ENCODE peak calls at places on chromosomes 12 and 14, in ten cellular contexts. One of them, this sample, is unnamed.

GRCh38 chr14:96245710-96246534 is 10.1 kb upstream of the BDKRB1 start:
- DNase-seq in SK-N-MC: no peak
- DNase-seq in aorta: no peak
- DNase-seq in astrocyte: peak
- DNase-seq in psoas muscle: no peak
- DNase-seq in CD8-positive, alpha-beta memory T cell: no peak
- DNase-seq in GM23338: no peak
- DNase-seq in prostate gland: no peak
- DNase-seq in HCT116: no peak
- DNase-seq in cardiac fibroblast: no peak
- DNase-seq in this sample: no peak

GRCh38 chr14:90541076-90541634 is 144.3 kb downstream of the CALM1 start:
- DNase-seq in SK-N-MC: no peak
- DNase-seq in aorta: peak
- DNase-seq in astrocyte: no peak
- DNase-seq in psoas muscle: no peak
- DNase-seq in CD8-positive, alpha-beta memory T cell: no peak
- DNase-seq in GM23338: no peak
- DNase-seq in prostate gland: no peak
- DNase-seq in HCT116: no peak
- DNase-seq in cardiac fibroblast: no peak
- DNase-seq in this sample: no peak

GRCh38 chr12:10615532-10615931 is 2.1 kb upstream of the MAGOHB start:
- DNase-seq in SK-N-MC: no peak
- DNase-seq in aorta: no peak
- DNase-seq in astrocyte: no peak
- DNase-seq in psoas muscle: no peak
- DNase-seq in CD8-positive, alpha-beta memory T cell: no peak
- DNase-seq in GM23338: peak
- DNase-seq in prostate gland: no peak
- DNase-seq in HCT116: no peak
- DNase-seq in cardiac fibroblast: no peak
- DNase-seq in this sample: no peak

GRCh38 chr14:64515053-64515452 is 10.5 kb downstream of the ZBTB1 start:
- DNase-seq in SK-N-MC: no peak
- DNase-seq in aorta: no peak
- DNase-seq in astrocyte: no peak
- DNase-seq in psoas muscle: no peak
- DNase-seq in CD8-positive, alpha-beta memory T cell: no peak
- DNase-seq in GM23338: no peak
- DNase-seq in prostate gland: peak
- DNase-seq in HCT116: no peak
- DNase-seq in cardiac fibroblast: no peak
- DNase-seq in this sample: no peak

GRCh38 chr14:77151918-77152588 is 10.5 kb upstream of the ZDHHC22 start:
- DNase-seq in SK-N-MC: no peak
- DNase-seq in aorta: no peak
- DNase-seq in astrocyte: peak
- DNase-seq in psoas muscle: no peak
- DNase-seq in CD8-positive, alpha-beta memory T cell: no peak
- DNase-seq in GM23338: peak
- DNase-seq in prostate gland: no peak
- DNase-seq in HCT116: peak
- DNase-seq in cardiac fibroblast: peak
- DNase-seq in this sample: peak

GRCh38 chr12:32039341-32039740 is 67.3 kb upstream of the BICD1 start:
- DNase-seq in SK-N-MC: no peak
- DNase-seq in aorta: no peak
- DNase-seq in astrocyte: no peak
- DNase-seq in psoas muscle: no peak
- DNase-seq in CD8-positive, alpha-beta memory T cell: no peak
- DNase-seq in GM23338: no peak
- DNase-seq in prostate gland: no peak
- DNase-seq in HCT116: no peak
- DNase-seq in cardiac fibroblast: peak
- DNase-seq in this sample: no peak

GRCh38 chr12:82832091-82832490 is 145.4 kb downstream of the TMTC2 start:
- DNase-seq in SK-N-MC: no peak
- DNase-seq in aorta: no peak
- DNase-seq in astrocyte: no peak
- DNase-seq in psoas muscle: no peak
- DNase-seq in CD8-positive, alpha-beta memory T cell: no peak
- DNase-seq in GM23338: no peak
- DNase-seq in prostate gland: no peak
- DNase-seq in HCT116: no peak
- DNase-seq in cardiac fibroblast: no peak
- DNase-seq in this sample: no peak

GRCh38 chr12:111405856-111406473 is at the start of gene SH2B3:
- DNase-seq in SK-N-MC: no peak
- DNase-seq in aorta: peak
- DNase-seq in astrocyte: no peak
- DNase-seq in psoas muscle: peak
- DNase-seq in CD8-positive, alpha-beta memory T cell: peak
- DNase-seq in GM23338: no peak
- DNase-seq in prostate gland: no peak
- DNase-seq in HCT116: no peak
- DNase-seq in cardiac fibroblast: no peak
- DNase-seq in this sample: no peak

GRCh38 chr14:92513966-92514843 is 624 bp downstream of the RIN3 start:
- DNase-seq in SK-N-MC: no peak
- DNase-seq in aorta: peak
- DNase-seq in astrocyte: peak
- DNase-seq in psoas muscle: no peak
- DNase-seq in CD8-positive, alpha-beta memory T cell: peak
- DNase-seq in GM23338: peak
- DNase-seq in prostate gland: no peak
- DNase-seq in HCT116: no peak
- DNase-seq in cardiac fibroblast: peak
- DNase-seq in this sample: no peak

GRCh38 chr14:89299587-89299986 is 117.4 kb downstream of the FOXN3 start:
- DNase-seq in SK-N-MC: no peak
- DNase-seq in aorta: no peak
- DNase-seq in astrocyte: no peak
- DNase-seq in psoas muscle: no peak
- DNase-seq in CD8-positive, alpha-beta memory T cell: no peak
- DNase-seq in GM23338: no peak
- DNase-seq in prostate gland: no peak
- DNase-seq in HCT116: no peak
- DNase-seq in cardiac fibroblast: no peak
- DNase-seq in this sample: no peak

GRCh38 chr14:89307409-89307808 is 109.6 kb downstream of the FOXN3 start:
- DNase-seq in SK-N-MC: no peak
- DNase-seq in aorta: no peak
- DNase-seq in astrocyte: no peak
- DNase-seq in psoas muscle: no peak
- DNase-seq in CD8-positive, alpha-beta memory T cell: no peak
- DNase-seq in GM23338: no peak
- DNase-seq in prostate gland: no peak
- DNase-seq in HCT116: no peak
- DNase-seq in cardiac fibroblast: no peak
- DNase-seq in this sample: no peak

GRCh38 chr14:89302396-89302950 is 114.6 kb downstream of the FOXN3 start:
- DNase-seq in SK-N-MC: no peak
- DNase-seq in aorta: no peak
- DNase-seq in astrocyte: no peak
- DNase-seq in psoas muscle: no peak
- DNase-seq in CD8-positive, alpha-beta memory T cell: no peak
- DNase-seq in GM23338: no peak
- DNase-seq in prostate gland: no peak
- DNase-seq in HCT116: peak
- DNase-seq in cardiac fibroblast: no peak
- DNase-seq in this sample: no peak

GRCh38 chr14:89304972-89305703 is 111.9 kb downstream of the FOXN3 start:
- DNase-seq in SK-N-MC: peak
- DNase-seq in aorta: peak
- DNase-seq in astrocyte: peak
- DNase-seq in psoas muscle: peak
- DNase-seq in CD8-positive, alpha-beta memory T cell: no peak
- DNase-seq in GM23338: no peak
- DNase-seq in prostate gland: peak
- DNase-seq in HCT116: no peak
- DNase-seq in cardiac fibroblast: peak
- DNase-seq in this sample: no peak

DNA sequence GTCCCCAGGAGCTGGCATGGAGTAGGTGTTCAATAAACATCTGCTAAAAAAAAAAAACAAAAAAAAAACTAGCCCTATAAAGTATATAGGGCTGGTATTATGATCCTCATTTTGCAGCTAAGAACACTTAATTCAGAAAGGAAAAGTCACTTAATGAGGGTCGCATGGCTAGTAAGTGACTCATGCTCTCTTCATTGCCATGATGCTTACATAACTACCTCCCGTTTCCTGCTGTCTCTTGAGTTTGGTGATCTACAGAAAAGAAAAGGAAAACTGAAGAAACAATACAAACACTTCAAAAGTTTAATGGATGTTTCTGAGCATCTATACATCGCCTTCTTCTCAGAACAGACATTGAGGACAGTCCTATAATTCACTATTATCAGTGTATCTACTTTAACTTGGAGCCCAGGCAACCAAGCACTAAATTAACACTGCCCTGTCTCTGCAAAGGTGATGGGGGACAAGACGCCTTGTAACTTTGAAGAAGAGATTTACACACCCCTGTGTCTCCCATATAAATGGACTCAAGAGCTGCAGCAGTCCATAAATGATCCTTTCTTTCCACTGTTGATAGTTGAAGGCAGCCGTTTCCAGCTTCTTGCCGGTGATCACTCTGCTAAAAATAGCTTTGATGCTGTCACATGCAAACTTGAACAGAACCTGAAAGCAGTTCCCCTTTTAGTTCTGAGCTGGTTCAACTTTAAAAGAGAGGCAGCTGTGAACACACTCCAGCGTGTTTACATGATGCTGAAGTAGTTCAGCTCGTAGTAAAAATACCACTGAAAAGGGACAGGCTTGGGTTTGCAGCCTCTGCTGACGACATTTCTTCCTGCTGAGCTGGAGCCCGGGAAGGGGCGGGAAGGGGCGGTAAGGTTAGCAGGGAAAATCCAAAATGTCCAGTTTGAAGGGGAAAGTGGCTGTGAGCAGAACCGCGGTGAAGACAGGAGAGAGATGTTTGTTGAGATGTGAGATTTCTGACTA is 113.3 kb downstream of the FOXN3 start:
- DNase-seq in SK-N-MC: no peak
- DNase-seq in aorta: peak
- DNase-seq in astrocyte: peak
- DNase-seq in psoas muscle: peak
- DNase-seq in CD8-positive, alpha-beta memory T cell: no peak
- DNase-seq in GM23338: no peak
- DNase-seq in prostate gland: peak
- DNase-seq in HCT116: no peak
- DNase-seq in cardiac fibroblast: peak
- DNase-seq in this sample: peak
- H3K4me3 ChIP-seq in SK-N-MC: no peak
- H3K4me3 ChIP-seq in aorta: no peak
- H3K4me3 ChIP-seq in astrocyte: peak
- H3K4me3 ChIP-seq in psoas muscle: peak
- H3K4me3 ChIP-seq in CD8-positive, alpha-beta memory T cell: no peak
- H3K4me3 ChIP-seq in GM23338: no peak
- H3K4me3 ChIP-seq in prostate gland: no peak
- H3K4me3 ChIP-seq in HCT116: no peak
- H3K4me3 ChIP-seq in cardiac fibroblast: peak
- H3K4me3 ChIP-seq in this sample: peak

GRCh38 chr14:52413729-52414453 is 99.8 kb downstream of the PTGER2 start:
- DNase-seq in SK-N-MC: no peak
- DNase-seq in aorta: no peak
- DNase-seq in astrocyte: no peak
- DNase-seq in psoas muscle: no peak
- DNase-seq in CD8-positive, alpha-beta memory T cell: no peak
- DNase-seq in GM23338: no peak
- DNase-seq in prostate gland: no peak
- DNase-seq in HCT116: no peak
- DNase-seq in cardiac fibroblast: peak
- DNase-seq in this sample: no peak
- H3K4me3 ChIP-seq in SK-N-MC: no peak
- H3K4me3 ChIP-seq in aorta: no peak
- H3K4me3 ChIP-seq in astrocyte: no peak
- H3K4me3 ChIP-seq in psoas muscle: no peak
- H3K4me3 ChIP-seq in CD8-positive, alpha-beta memory T cell: no peak
- H3K4me3 ChIP-seq in GM23338: no peak
- H3K4me3 ChIP-seq in prostate gland: no peak
- H3K4me3 ChIP-seq in HCT116: no peak
- H3K4me3 ChIP-seq in cardiac fibroblast: no peak
- H3K4me3 ChIP-seq in this sample: peak

DNA sequence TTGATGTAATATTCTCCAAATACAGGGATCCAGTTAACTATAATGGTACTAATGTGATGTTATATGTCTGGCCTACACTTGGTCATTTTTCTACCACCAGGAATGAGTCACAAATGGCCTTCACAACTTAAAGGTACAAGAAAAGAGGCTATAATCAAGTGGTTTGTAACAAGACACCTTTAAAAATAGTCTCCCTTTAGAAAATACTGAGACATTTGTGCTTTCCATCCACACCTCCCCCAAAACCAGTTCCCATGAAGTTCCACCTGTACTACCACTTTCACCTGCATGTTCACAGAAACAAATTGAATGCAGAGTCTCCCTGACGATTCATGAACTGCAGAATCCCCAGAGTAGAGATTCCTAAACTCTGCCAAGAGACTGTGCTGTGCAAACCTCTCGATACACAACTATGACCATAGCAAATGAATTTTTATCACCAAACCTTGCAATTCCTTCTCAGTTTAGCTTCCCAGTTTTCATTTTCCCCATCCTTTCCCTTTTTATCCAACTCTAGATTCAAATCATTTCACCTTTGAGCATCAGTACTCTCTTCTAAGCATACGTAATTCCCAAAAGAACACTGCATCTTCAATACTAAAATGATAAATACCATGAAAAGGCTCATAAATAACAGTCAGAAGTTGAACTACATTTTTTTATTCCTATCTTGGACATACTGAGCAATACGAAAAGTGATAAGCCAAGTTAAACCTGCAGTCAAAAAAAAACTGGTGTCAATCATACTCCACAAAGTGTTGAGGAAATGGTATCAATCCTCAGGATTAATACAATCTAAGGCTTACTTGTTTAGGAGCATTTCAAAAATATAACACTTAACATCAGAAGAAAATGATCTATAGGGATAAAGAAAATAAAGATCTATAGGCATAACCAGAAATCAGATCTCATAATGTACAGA is 5.8 kb downstream of the BTG1 start:
- DNase-seq in SK-N-MC: no peak
- DNase-seq in aorta: no peak
- DNase-seq in astrocyte: peak
- DNase-seq in psoas muscle: no peak
- DNase-seq in CD8-positive, alpha-beta memory T cell: no peak
- DNase-seq in GM23338: peak
- DNase-seq in prostate gland: no peak
- DNase-seq in HCT116: no peak
- DNase-seq in cardiac fibroblast: no peak
- DNase-seq in this sample: no peak
- H3K4me3 ChIP-seq in SK-N-MC: peak
- H3K4me3 ChIP-seq in aorta: peak
- H3K4me3 ChIP-seq in astrocyte: peak
- H3K4me3 ChIP-seq in psoas muscle: peak
- H3K4me3 ChIP-seq in CD8-positive, alpha-beta memory T cell: peak
- H3K4me3 ChIP-seq in GM23338: peak
- H3K4me3 ChIP-seq in prostate gland: peak
- H3K4me3 ChIP-seq in HCT116: no peak
- H3K4me3 ChIP-seq in cardiac fibroblast: peak
- H3K4me3 ChIP-seq in this sample: peak

DNA sequence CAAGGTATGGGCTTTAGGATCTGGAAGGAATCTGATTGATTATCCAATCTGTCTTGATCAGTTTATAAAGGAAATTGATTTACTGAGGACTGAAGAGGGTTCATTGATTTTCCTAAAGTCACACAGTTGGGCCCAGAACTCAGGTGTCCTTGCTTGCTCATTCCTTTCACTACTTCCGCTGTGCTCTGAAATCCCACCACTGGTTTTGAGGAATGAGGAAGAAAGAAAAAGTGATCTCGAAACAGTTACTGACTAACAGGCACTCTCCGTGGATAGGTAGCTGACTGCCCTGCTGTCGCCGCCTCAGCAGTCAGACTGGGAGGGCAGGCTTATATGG is at the start of gene FITM1:
- DNase-seq in SK-N-MC: no peak
- DNase-seq in aorta: no peak
- DNase-seq in astrocyte: no peak
- DNase-seq in psoas muscle: no peak
- DNase-seq in CD8-positive, alpha-beta memory T cell: no peak
- DNase-seq in GM23338: no peak
- DNase-seq in prostate gland: no peak
- DNase-seq in HCT116: no peak
- DNase-seq in cardiac fibroblast: no peak
- DNase-seq in this sample: no peak
- H3K4me3 ChIP-seq in SK-N-MC: no peak
- H3K4me3 ChIP-seq in aorta: no peak
- H3K4me3 ChIP-seq in astrocyte: no peak
- H3K4me3 ChIP-seq in psoas muscle: peak
- H3K4me3 ChIP-seq in CD8-positive, alpha-beta memory T cell: no peak
- H3K4me3 ChIP-seq in GM23338: no peak
- H3K4me3 ChIP-seq in prostate gland: no peak
- H3K4me3 ChIP-seq in HCT116: no peak
- H3K4me3 ChIP-seq in cardiac fibroblast: no peak
- H3K4me3 ChIP-seq in this sample: no peak

This sample was measured in CD4-positive, CD25-positive, alpha-beta regulatory T cell.